ENCODE peak calls at places on chromosomes 16 and 17, in eight cellular contexts. O is left colon, Y is NCI-H510A treated with DMSO at 0.1 percent for 48 hours, Z is substantia nigra, P is HTR-8/SVneo, T is MCF 10A, B is cardiac fibroblast, D is GOT3. M is an unnamed sample.
A peak's percentile ranks its signal among the peaks of the same experiment; 100 is the strongest.

GRCh38 chr16:55655709-55656694 is at the start of gene SLC6A2:
- DNase-seq in O (no peak), Y (no peak), Z (no peak), P (no peak), T (no peak), B (no peak), D (no peak), M (no peak)

GRCh38 chr17:40015005-40015997 is at the start of gene CSF3:
- DNase-seq in O (peak; percentile 74), Y (peak; percentile 50), Z (no peak), P (no peak), T (peak; percentile 92), B (peak; percentile 32), D (no peak), M (no peak)

GRCh38 chr17:61783556-61784304 is 79.6 kb downstream of the BRIP1 start:
- DNase-seq in O (no peak), Y (no peak), Z (no peak), P (no peak), T (no peak), B (no peak), D (no peak), M (no peak)

GRCh38 chr17:10844667-10845387 is 6.9 kb upstream of the PIRT start:
- DNase-seq in O (peak; percentile 89), Y (peak; percentile 35), Z (no peak), P (peak; percentile 63), T (peak; percentile 45), B (peak; percentile 71), D (peak; percentile 13), M (peak; percentile 58)

GRCh38 chr17:50633683-50634082 is 998 bp upstream of the ABCC3 start:
- DNase-seq in O (no peak), Y (no peak), Z (no peak), P (no peak), T (no peak), B (no peak), D (no peak), M (no peak)

GRCh38 chr17:21090889-21091618 is 35.7 kb upstream of the DHRS7B start:
- DNase-seq in O (no peak), Y (no peak), Z (no peak), P (no peak), T (no peak), B (no peak), D (no peak), M (peak; percentile 44)

GRCh38 chr17:2181206-2181983 is 122.2 kb downstream of the SMG6 start:
- DNase-seq in O (peak; percentile 33), Y (peak; percentile 13), Z (no peak), P (no peak), T (no peak), B (peak; percentile 97), D (no peak), M (peak; percentile 79)

GRCh38 chr17:46191332-46192210 is 1.7 kb downstream of the KANSL1 start:
- DNase-seq in O (peak; percentile 48), Y (peak; percentile 72), Z (no peak), P (peak; percentile 64), T (peak; percentile 63), B (peak; percentile 23), D (no peak), M (peak; percentile 83)

GRCh38 chr16:918068-918467 is 52.7 kb downstream of the LMF1 start:
- DNase-seq in O (peak; percentile 35), Y (no peak), Z (no peak), P (no peak), T (no peak), B (peak; percentile 5), D (no peak), M (no peak)

GRCh38 chr16:85577899-85578598 is 35.1 kb upstream of the GSE1 start:
- DNase-seq in O (no peak), Y (no peak), Z (no peak), P (no peak), T (no peak), B (no peak), D (no peak), M (no peak)

GRCh38 chr16:85329059-85329812 is 217.0 kb upstream of the CIBAR2 start:
- DNase-seq in O (peak; percentile 66), Y (peak; percentile 40), Z (no peak), P (no peak), T (no peak), B (peak; percentile 35), D (no peak), M (no peak)

GRCh38 chr17:37813753-37814152 is 68.9 kb upstream of the HNF1B start:
- DNase-seq in O (no peak), Y (no peak), Z (no peak), P (peak; percentile 93), T (peak; percentile 48), B (peak; percentile 15), D (no peak), M (no peak)

GRCh38 chr17:40548982-40549680 is 16.1 kb downstream of the CCR7 start:
- DNase-seq in O (peak; percentile 16), Y (peak; percentile 92), Z (no peak), P (peak; percentile 67), T (peak; percentile 94), B (peak; percentile 94), D (peak; percentile 48), M (no peak)

GRCh38 chr17:48261297-48261880 is 153.8 kb downstream of the SNX11 start:
- DNase-seq in O (peak; percentile 38), Y (peak; percentile 96), Z (no peak), P (peak; percentile 34), T (peak; percentile 39), B (no peak), D (no peak), M (no peak)

GRCh38 chr16:13307255-13307654 is 405.9 kb downstream of the SHISA9 start:
- DNase-seq in O (no peak), Y (no peak), Z (no peak), P (no peak), T (peak; percentile 91), B (no peak), D (no peak), M (no peak)

GRCh38 chr16:21277927-21278706 is at the start of gene CRYM:
- DNase-seq in O (peak; percentile 88), Y (peak; percentile 88), Z (no peak), P (peak; percentile 35), T (no peak), B (peak; percentile 43), D (no peak), M (no peak)

GRCh38 chr16:24686678-24687077 is 42.8 kb upstream of the TNRC6A start:
- DNase-seq in O (no peak), Y (no peak), Z (no peak), P (no peak), T (no peak), B (no peak), D (no peak), M (no peak)

GRCh38 chr16:59044616-59045015 is 310.5 kb upstream of the GOT2 start:
- DNase-seq in O (no peak), Y (no peak), Z (no peak), P (no peak), T (no peak), B (no peak), D (no peak), M (no peak)

GRCh38 chr17:67246398-67246647 is 1.3 kb upstream of the HELZ start:
- DNase-seq in O (no peak), Y (no peak), Z (no peak), P (no peak), T (no peak), B (no peak), D (no peak), M (no peak)

GRCh38 chr17:1487939-1488825 is 4.3 kb downstream of the MYO1C start:
- DNase-seq in O (peak; percentile 92), Y (no peak), Z (no peak), P (peak; percentile 81), T (peak; percentile 69), B (peak; percentile 95), D (peak; percentile 54), M (peak; percentile 73)

GRCh38 chr17:14775761-14776492 is 475.0 kb downstream of the HS3ST3B1 start:
- DNase-seq in O (no peak), Y (no peak), Z (no peak), P (peak; percentile 64), T (peak; percentile 42), B (peak; percentile 73), D (no peak), M (no peak)

GRCh38 chr17:60548990-60549389 is 22.9 kb upstream of the APPBP2 start:
- DNase-seq in O (no peak), Y (no peak), Z (no peak), P (no peak), T (no peak), B (peak; percentile 25), D (no peak), M (no peak)

GRCh38 chr17:65797809-65798208 is 236.4 kb upstream of the AXIN2 start:
- DNase-seq in O (no peak), Y (no peak), Z (no peak), P (no peak), T (peak; percentile 12), B (no peak), D (no peak), M (no peak)

GRCh38 chr16:35208001-35208935 is 1748.9 kb downstream of the TP53TG3F start:
- DNase-seq in O (no peak), Y (no peak), Z (no peak), P (no peak), T (no peak), B (no peak), D (no peak), M (no peak)